ENCODE peak calls at places on chromosomes 16 and 17, in ten cellular contexts. B is left lung, M is NCI-H1105, L is small intestine, C is astrocyte of the cerebellum, A is SW 1271, S is A549, H is HFF-Myc, P is A172, N is brain microvascular endothelial cell. Q is an unnamed sample.

GRCh38 chr17:70168979-70169706 is at the start of gene KCNJ2:
- DNase-seq in B (peak), M (peak), L (peak), C (no peak), A (peak), S (peak), H (no peak), P (no peak), N (peak), Q (peak)

GRCh38 chr17:41547921-41548843 is 20.1 kb upstream of the KRT19 start:
- DNase-seq in B (peak), M (no peak), L (peak), C (peak), A (peak), S (peak), H (peak), P (peak), N (peak), Q (peak)

GRCh38 chr17:21677911-21678310 is 14.4 kb upstream of the KCNJ18 start:
- DNase-seq in B (no peak), M (no peak), L (no peak), C (no peak), A (no peak), S (no peak), H (no peak), P (no peak), N (no peak), Q (no peak)

GRCh38 chr16:88303890-88304819 is 78.6 kb upstream of the ZNF469 start:
- DNase-seq in B (peak), M (no peak), L (no peak), C (peak), A (no peak), S (peak), H (peak), P (peak), N (peak), Q (peak)

GRCh38 chr16:87765473-87765775 is 362 bp downstream of the KLHDC4 start:
- DNase-seq in B (peak), M (no peak), L (no peak), C (no peak), A (no peak), S (no peak), H (no peak), P (no peak), N (no peak), Q (no peak)

GRCh38 chr16:67277294-67277998 is 1.9 kb upstream of the PLEKHG4 start:
- DNase-seq in B (peak), M (no peak), L (no peak), C (peak), A (peak), S (peak), H (peak), P (peak), N (peak), Q (peak)

GRCh38 chr17:50170662-50171370 is 5.0 kb downstream of the SGCA start:
- DNase-seq in B (no peak), M (no peak), L (no peak), C (no peak), A (no peak), S (no peak), H (no peak), P (peak), N (no peak), Q (no peak)

GRCh38 chr16:30741461-30741914 is 6.7 kb upstream of the PHKG2 start:
- DNase-seq in B (peak), M (no peak), L (peak), C (peak), A (peak), S (peak), H (peak), P (peak), N (peak), Q (peak)

GRCh38 chr17:27370776-27371175 is 76.9 kb downstream of the WSB1 start:
- DNase-seq in B (no peak), M (no peak), L (no peak), C (no peak), A (no peak), S (no peak), H (no peak), P (no peak), N (no peak), Q (no peak)

GRCh38 chr16:52976539-52977167 is 76.0 kb downstream of the CHD9NB start:
- DNase-seq in B (no peak), M (no peak), L (peak), C (no peak), A (no peak), S (peak), H (no peak), P (peak), N (peak), Q (no peak)

GRCh38 chr17:56897646-56898424 is 16.0 kb downstream of the TRIM25 start:
- DNase-seq in B (no peak), M (no peak), L (peak), C (no peak), A (no peak), S (no peak), H (no peak), P (no peak), N (no peak), Q (no peak)

Q was measured in adrenal gland.